ENCODE peak calls at places on chromosomes 1 and 21, in four cellular contexts. B, K, M and N are unnamed samples.

GRCh38 chr21:42262826-42263225 is 43.9 kb downstream of the ABCG1 start:
- DNase-seq in B (no peak), K (no peak), M (no peak), N (peak; percentile 24)

GRCh38 chr1:108114026-108114599 is 86.0 kb downstream of the SLC25A24 start:
- DNase-seq in B (no peak), K (no peak), M (no peak), N (no peak)

GRCh38 chr1:27388337-27389005 is 4.0 kb upstream of the GPR3 start:
- DNase-seq in B (peak; percentile 72), K (peak; percentile 61), M (no peak), N (no peak)

GRCh38 chr1:152580433-152580832 is at the start of gene LCE3D:
- DNase-seq in B (no peak), K (no peak), M (no peak), N (peak; percentile 0)

GRCh38 chr1:41366428-41367101 is 5.3 kb downstream of the FOXO6 start:
- DNase-seq in B (peak; percentile 49), K (no peak), M (no peak), N (no peak)

GRCh38 chr1:153432874-153433681 is 16.8 kb downstream of the S100A7A start:
- DNase-seq in B (no peak), K (no peak), M (no peak), N (no peak)

GRCh38 chr1:17251699-17252376 is 2.9 kb downstream of the PADI3 start:
- DNase-seq in B (no peak), K (no peak), M (peak; percentile 47), N (peak; percentile 73)

GRCh38 chr1:167472729-167473529 is 45.4 kb downstream of the CD247 start:
- DNase-seq in B (no peak), K (no peak), M (no peak), N (no peak)

GRCh38 chr1:235942979-235943575 is 76.4 kb upstream of the LYST start:
- DNase-seq in B (no peak), K (no peak), M (no peak), N (no peak)

GRCh38 chr1:209375097-209375496 is 208.4 kb upstream of the CAMK1G start:
- DNase-seq in B (no peak), K (no peak), M (no peak), N (no peak)

DNA sequence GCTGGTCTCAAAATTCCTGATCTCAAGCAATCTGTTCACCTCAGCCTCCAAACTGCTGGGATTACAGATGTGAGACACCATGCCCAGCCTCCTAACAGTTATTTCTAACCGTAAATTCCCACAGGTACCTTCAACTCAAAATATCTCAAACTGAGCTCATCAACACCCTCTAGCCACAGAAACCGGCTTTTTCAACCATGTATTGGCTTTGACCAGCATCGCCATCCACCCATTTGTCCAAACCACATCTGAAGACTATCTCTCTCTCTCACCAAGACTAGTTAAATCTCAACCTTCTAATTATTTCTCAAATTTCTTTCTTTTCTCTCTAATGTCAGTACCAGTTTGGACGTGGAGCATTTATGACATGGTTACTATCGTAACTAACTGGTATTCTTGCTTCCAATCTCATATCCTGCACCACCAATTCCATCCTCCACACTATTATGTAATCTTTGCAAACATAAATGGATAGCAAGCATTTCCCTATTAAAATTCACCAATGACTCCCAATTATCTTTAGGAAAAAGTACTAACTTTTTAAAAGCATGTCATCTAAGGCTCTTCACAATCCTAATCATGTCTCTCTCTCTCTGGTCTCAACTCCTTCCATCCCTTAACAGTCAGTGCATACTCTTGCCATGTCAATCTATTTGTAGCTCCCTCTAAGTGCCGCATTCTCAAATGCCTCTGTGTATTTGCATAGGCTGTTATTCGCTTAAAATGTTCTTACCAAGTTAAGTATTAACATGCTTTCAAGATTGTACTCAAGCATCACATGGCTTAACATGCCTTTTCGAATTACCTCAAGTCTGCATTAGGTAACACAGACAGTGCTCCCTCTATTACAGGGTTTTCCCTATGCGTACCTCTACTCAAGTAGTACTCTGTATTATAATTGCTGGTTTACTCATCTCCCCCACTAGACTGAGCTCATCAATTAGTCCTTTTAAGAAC is 18.1 kb downstream of the RSBN1 start:
- DNase-seq in B (no peak), K (no peak), M (no peak), N (no peak)
- H3K36me3 ChIP-seq in B (peaks cover 20% of the 10 kb centered on the region), K (peaks cover 6% of the 10 kb centered on the region), M (peaks cover 13% of the 10 kb centered on the region), N (peaks cover 11% of the 10 kb centered on the region)

GRCh38 chr21:46352156-46352499 is 28.2 kb downstream of the PCNT start:
- DNase-seq in B (no peak), K (no peak), M (no peak), N (no peak)

GRCh38 chr21:46354518-46354917 is 30.6 kb downstream of the PCNT start:
- DNase-seq in B (no peak), K (no peak), M (no peak), N (no peak)

GRCh38 chr21:46354046-46354445 is 30.1 kb downstream of the PCNT start:
- DNase-seq in B (no peak), K (no peak), M (no peak), N (no peak)

GRCh38 chr21:46351476-46352155 is 27.7 kb downstream of the PCNT start:
- DNase-seq in B (no peak), K (no peak), M (no peak), N (no peak)

GRCh38 chr21:46352913-46353312 is 29.0 kb downstream of the PCNT start:
- DNase-seq in B (no peak), K (no peak), M (no peak), N (no peak)
- H3K36me3 ChIP-seq in B (peaks cover 92% of the 10 kb centered on the region), K (peaks cover 38% of the 10 kb centered on the region), M (peaks cover 14% of the 10 kb centered on the region), N (peaks cover 81% of the 10 kb centered on the region)

DNA sequence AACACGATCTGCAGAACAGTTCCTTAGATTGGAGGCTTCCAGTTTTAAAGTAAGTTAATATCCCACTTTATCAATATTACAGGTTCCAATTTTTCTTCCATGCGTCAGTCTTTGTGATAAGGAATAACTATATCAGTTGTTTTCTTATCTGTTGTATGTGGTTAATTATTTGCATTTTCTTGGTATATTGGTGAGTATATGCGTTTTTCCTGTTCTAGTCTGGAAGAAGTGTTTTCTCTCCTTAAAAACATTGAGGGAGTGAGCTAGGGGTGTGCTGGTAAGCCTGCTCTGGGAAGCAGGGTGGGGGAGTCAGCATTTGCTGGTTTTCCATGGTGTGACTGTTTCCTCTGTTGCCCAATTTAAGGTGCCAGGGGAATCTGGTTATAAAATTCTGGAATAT is 50.2 kb upstream of the KIF1B start:
- DNase-seq in B (no peak), K (no peak), M (no peak), N (no peak)
- H3K36me3 ChIP-seq in B (peaks cover 42% of the 10 kb centered on the region), K (no peaks in the 10 kb centered on the region), M (peaks cover 14% of the 10 kb centered on the region), N (peaks cover 30% of the 10 kb centered on the region)

GRCh38 chr1:117599822-117600221 is 6.0 kb upstream of the TENT5C start:
- DNase-seq in B (no peak), K (no peak), M (no peak), N (no peak)
- H3K36me3 ChIP-seq in B (no peaks in the 10 kb centered on the region), K (no peaks in the 10 kb centered on the region), M (no peaks in the 10 kb centered on the region), N (no peaks in the 10 kb centered on the region)